ENCODE peak calls at places on chromosomes 5 and 9, in seven cellular contexts. G, T, Z, O, P, J and H are unnamed samples.

GRCh38 chr5:72552041-72552557 is 44.9 kb upstream of the ZNF366 start:
- DNase-seq in G (no peak), T (no peak), Z (no peak), O (no peak), P (no peak), J (no peak), H (no peak)

GRCh38 chr9:96495341-96495740 is 45.4 kb downstream of the HABP4 start:
- DNase-seq in G (no peak), T (no peak), Z (no peak), O (no peak), P (no peak), J (no peak), H (no peak)

GRCh38 chr5:3944930-3945329 is 349.3 kb downstream of the IRX1 start:
- DNase-seq in G (no peak), T (no peak), Z (no peak), O (no peak), P (no peak), J (no peak), H (no peak)

GRCh38 chr9:125361837-125362531 is 100.4 kb downstream of the GAPVD1 start:
- DNase-seq in G (no peak), T (no peak), Z (no peak), O (no peak), P (peak; percentile 31), J (no peak), H (no peak)

GRCh38 chr5:43649256-43649655 is 46.3 kb downstream of the NNT start:
- DNase-seq in G (no peak), T (no peak), Z (no peak), O (no peak), P (no peak), J (no peak), H (no peak)

GRCh38 chr5:10030219-10030831 is 219.4 kb downstream of the ATPSCKMT start:
- DNase-seq in G (no peak), T (no peak), Z (no peak), O (no peak), P (peak; percentile 50), J (no peak), H (no peak)

GRCh38 chr9:133088146-133088750 is 26.5 kb downstream of the CEL start:
- DNase-seq in G (no peak), T (no peak), Z (no peak), O (no peak), P (no peak), J (no peak), H (peak; percentile 28)

GRCh38 chr5:9498541-9499497 is 47.1 kb downstream of the SEMA5A start:
- DNase-seq in G (peak; percentile 29), T (no peak), Z (no peak), O (no peak), P (peak; percentile 46), J (no peak), H (no peak)

GRCh38 chr5:9148242-9148641 is 397.6 kb downstream of the SEMA5A start:
- DNase-seq in G (no peak), T (no peak), Z (no peak), O (no peak), P (no peak), J (no peak), H (no peak)

GRCh38 chr9:26169684-26170083 is 491.4 kb upstream of the TUSC1 start:
- DNase-seq in G (no peak), T (no peak), Z (no peak), O (no peak), P (no peak), J (no peak), H (no peak)

GRCh38 chr9:124855944-124856773 is 2.9 kb downstream of the WDR38 start:
- DNase-seq in G (no peak), T (no peak), Z (no peak), O (no peak), P (peak; percentile 54), J (no peak), H (no peak)

GRCh38 chr9:122029898-122030297 is 63.2 kb downstream of the TTLL11 start:
- DNase-seq in G (no peak), T (no peak), Z (no peak), O (no peak), P (no peak), J (no peak), H (no peak)

GRCh38 chr9:132857031-132857430 is 21.1 kb downstream of the AK8 start:
- DNase-seq in G (no peak), T (no peak), Z (no peak), O (peak; percentile 68), P (no peak), J (peak; percentile 82), H (no peak)

GRCh38 chr5:27328480-27328879 is 290.1 kb upstream of the CDH9 start:
- DNase-seq in G (no peak), T (no peak), Z (no peak), O (no peak), P (no peak), J (no peak), H (no peak)

GRCh38 chr5:55918097-55919035 is 67.2 kb downstream of the IL31RA start:
- DNase-seq in G (no peak), T (no peak), Z (no peak), O (no peak), P (no peak), J (no peak), H (no peak)

GRCh38 chr5:10424124-10424731 is 17.5 kb upstream of the ROPN1L start:
- DNase-seq in G (no peak), T (no peak), Z (no peak), O (no peak), P (peak; percentile 54), J (no peak), H (no peak)

GRCh38 chr9:20031836-20032235 is 243.0 kb upstream of the SLC24A2 start:
- DNase-seq in G (no peak), T (no peak), Z (no peak), O (no peak), P (no peak), J (no peak), H (no peak)

GRCh38 chr5:25412116-25412661 is 767.4 kb upstream of the CDH10 start:
- DNase-seq in G (no peak), T (no peak), Z (no peak), O (no peak), P (no peak), J (no peak), H (no peak)

GRCh38 chr5:117594165-117594564 is 1019.5 kb upstream of the SEMA6A start:
- DNase-seq in G (no peak), T (no peak), Z (no peak), O (peak; percentile 60), P (no peak), J (no peak), H (no peak)

GRCh38 chr5:40078907-40079575 is 600.7 kb upstream of the PTGER4 start:
- DNase-seq in G (no peak), T (no peak), Z (no peak), O (no peak), P (no peak), J (no peak), H (no peak)

DNA sequence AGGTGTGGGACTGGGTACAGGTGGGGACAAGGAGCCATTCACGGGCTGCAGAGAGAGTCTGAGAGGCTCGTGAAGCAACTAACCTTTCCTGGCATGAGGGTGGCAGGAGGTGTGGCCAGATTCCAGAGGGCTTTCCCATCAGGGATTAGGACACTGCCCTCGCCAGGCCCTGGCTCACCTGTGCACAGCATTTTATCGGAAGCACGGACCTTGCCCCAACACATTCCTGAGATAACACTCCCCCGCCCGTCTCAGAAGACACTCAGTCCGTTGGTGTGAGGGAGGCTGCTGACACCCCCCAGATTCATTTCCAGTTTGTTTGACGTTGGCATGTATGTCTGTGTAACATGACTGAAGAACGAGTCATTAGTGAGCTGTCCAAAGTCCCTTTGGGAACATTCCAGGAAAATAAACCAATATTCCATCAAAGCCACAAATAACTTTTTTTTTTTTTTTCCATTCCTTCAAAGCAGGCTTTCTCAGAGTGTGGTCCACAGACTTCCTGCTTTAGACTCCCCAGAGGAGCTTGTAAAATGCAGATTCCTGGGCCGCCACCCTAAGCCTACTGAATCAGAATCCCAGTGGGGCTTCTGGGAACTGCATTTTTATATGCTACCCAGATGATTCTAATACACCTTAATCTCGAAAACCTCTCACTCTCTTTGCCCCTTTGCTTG is 23.4 kb downstream of the WWC1 start:
- DNase-seq in G (no peak), T (no peak), Z (no peak), O (no peak), P (no peak), J (no peak), H (no peak)
- TF ChIP-seq CTCF in G (no peak), T (no peak), Z (no peak), O (no peak), P (no peak), J (no peak), H (no peak)

GRCh38 chr9:136946228-136946892 is 1.3 kb downstream of the C8G start:
- DNase-seq in G (no peak), T (no peak), Z (no peak), O (peak; percentile 60), P (no peak), J (no peak), H (no peak)
- TF ChIP-seq CTCF in G (no peak), T (no peak), Z (no peak), O (no peak), P (no peak), J (no peak), H (no peak)

GRCh38 chr5:132425009-132425937 is 55.8 kb downstream of the SLC22A5 start:
- DNase-seq in G (peak; percentile 88), T (no peak), Z (peak; percentile 53), O (no peak), P (peak; percentile 91), J (no peak), H (peak; percentile 86)

GRCh38 chr5:132427285-132428146 is 58.0 kb downstream of the SLC22A5 start:
- DNase-seq in G (peak; percentile 88), T (no peak), Z (peak; percentile 59), O (no peak), P (peak; percentile 76), J (no peak), H (peak; percentile 66)

GRCh38 chr5:132428147-132428482 is 58.6 kb downstream of the SLC22A5 start:
- DNase-seq in G (no peak), T (no peak), Z (no peak), O (no peak), P (no peak), J (no peak), H (no peak)

GRCh38 chr5:132425975-132426524 is 56.5 kb downstream of the SLC22A5 start:
- DNase-seq in G (no peak), T (no peak), Z (no peak), O (no peak), P (peak; percentile 44), J (no peak), H (no peak)

DNA sequence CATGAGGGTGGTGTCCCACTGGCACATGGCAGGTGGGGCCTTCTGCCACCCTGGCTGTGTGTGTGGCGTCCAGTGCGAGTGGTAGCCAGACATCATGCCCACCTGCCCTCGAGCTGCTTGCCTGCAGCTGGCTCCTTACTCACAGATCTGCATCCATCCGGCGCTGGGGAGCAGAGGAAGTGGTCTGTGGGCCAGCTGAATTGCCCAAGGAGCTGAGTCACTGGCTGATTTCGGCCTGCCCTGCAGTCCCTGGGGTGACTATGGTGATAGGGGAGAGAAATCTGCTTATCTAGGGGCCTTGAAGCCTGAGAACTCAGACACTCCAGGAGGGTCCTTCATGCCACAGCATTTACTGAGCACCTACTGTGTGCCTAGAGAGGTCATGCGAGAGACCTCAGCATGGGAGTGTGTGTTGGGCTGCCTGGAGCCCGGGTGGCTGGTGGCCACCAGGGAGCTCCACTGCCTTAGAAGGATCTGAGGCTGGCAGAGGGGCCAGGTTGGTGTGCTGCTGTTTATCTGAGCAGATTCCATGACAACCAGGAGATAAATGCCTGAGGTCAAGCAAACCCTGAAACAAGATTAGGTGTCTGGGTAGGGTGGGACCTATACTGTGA is 57.1 kb downstream of the SLC22A5 start:
- DNase-seq in G (peak; percentile 81), T (no peak), Z (peak; percentile 79), O (peak; percentile 92), P (peak; percentile 92), J (peak; percentile 71), H (peak; percentile 97)
- TF ChIP-seq CTCF in G (peak; percentile 82), T (peak; percentile 39), Z (peak; percentile 22), O (peak; percentile 39), P (peak; percentile 61), J (peak; percentile 43), H (peak; percentile 44)

GRCh38 chr5:18772475-18772874 is 1138.2 kb downstream of the TAF11L14 start:
- DNase-seq in G (peak; percentile 78), T (no peak), Z (no peak), O (no peak), P (no peak), J (no peak), H (no peak)
- TF ChIP-seq CTCF in G (peak; percentile 71), T (peak; percentile 57), Z (no peak), O (no peak), P (no peak), J (no peak), H (no peak)